ENCODE peak calls at places on chromosomes 1 and 21, in four cellular contexts. X, S, L and Y are unnamed samples.

GRCh38 chr21:32475162-32475812 is 62.8 kb downstream of the EVA1C start:
- DNase-seq in S (peak), L (no peak), X (no peak), Y (peak)

GRCh38 chr1:112887599-112888303 is 68.2 kb downstream of the SLC16A1 start:
- DNase-seq in S (peak), L (peak), X (no peak), Y (peak)

GRCh38 chr1:171310661-171311087 is 3.3 kb upstream of the FMO4 start:
- DNase-seq in S (no peak), X (no peak), L (no peak), Y (no peak)

GRCh38 chr1:168112673-168113305 is 23.9 kb downstream of the GPR161 start:
- DNase-seq in L (no peak), S (peak), X (peak), Y (peak)

GRCh38 chr1:77347646-77348045 is 65.8 kb downstream of the AK5 start:
- DNase-seq in L (no peak), S (peak), X (no peak), Y (peak)

GRCh38 chr21:44427241-44428120 is 27.8 kb upstream of the LRRC3 start:
- DNase-seq in L (peak), S (no peak), X (no peak), Y (no peak)

GRCh38 chr1:30518696-30519095 is 204.7 kb downstream of the MATN1 start:
- DNase-seq in L (peak), X (no peak), S (peak), Y (no peak)

GRCh38 chr21:16084776-16085364 is 355.1 kb downstream of the USP25 start:
- DNase-seq in S (peak), X (no peak), L (peak), Y (peak)

GRCh38 chr1:227733309-227733705 is 1.8 kb downstream of the JMJD4 start:
- DNase-seq in L (no peak), S (no peak), X (no peak), Y (no peak)

GRCh38 chr1:202671388-202671787 is 38.9 kb downstream of the SYT2 start:
- DNase-seq in S (peak), X (no peak), L (no peak), Y (peak)

GRCh38 chr1:61230523-61230922 is 148.2 kb downstream of the NFIA start:
- DNase-seq in L (no peak), X (no peak), S (no peak), Y (no peak)

GRCh38 chr1:233295775-233296322 is 324 bp upstream of the PCNX2 start:
- DNase-seq in S (peak), X (no peak), L (no peak), Y (no peak)

GRCh38 chr1:7387053-7387861 is 383.8 kb upstream of the VAMP3 start:
- DNase-seq in X (no peak), S (no peak), L (peak), Y (no peak)

GRCh38 chr1:1899967-1900327 is 9.1 kb upstream of the GNB1 start:
- DNase-seq in S (no peak), L (no peak), X (no peak), Y (no peak)

GRCh38 chr1:69911301-69911801 is 294.0 kb downstream of the LRRC40 start:
- DNase-seq in S (peak), L (no peak), X (no peak), Y (peak)

GRCh38 chr1:12745992-12746323 is at the start of gene CFAP107:
- DNase-seq in L (no peak), S (peak), X (peak), Y (no peak)

GRCh38 chr1:155277896-155278688 is 829 bp downstream of the HCN3 start:
- DNase-seq in L (no peak), X (peak), S (peak), Y (peak)

GRCh38 chr1:42737257-42737656 is 2.8 kb downstream of the CLDN19 start:
- DNase-seq in L (peak), X (peak), S (no peak), Y (no peak)

GRCh38 chr21:44047996-44048560 is 36.0 kb downstream of the TRAPPC10 start:
- DNase-seq in L (peak), S (no peak), X (no peak), Y (no peak)

GRCh38 chr1:162617513-162617912 is 14.8 kb upstream of the DDR2 start:
- DNase-seq in L (no peak), S (no peak), X (no peak), Y (no peak)

GRCh38 chr1:119680193-119680592 is 31.5 kb upstream of the PHGDH start:
- DNase-seq in S (no peak), X (no peak), L (no peak), Y (no peak)

GRCh38 chr1:156795374-156795733 is 21.3 kb downstream of the SH2D2A start:
- DNase-seq in X (no peak), S (no peak), L (peak), Y (no peak)

GRCh38 chr1:67850611-67851075 is 17.4 kb upstream of the GNG12 start:
- DNase-seq in L (no peak), S (peak), X (no peak), Y (peak)

GRCh38 chr1:155888481-155888880 is 22.7 kb downstream of the RIT1 start:
- DNase-seq in X (no peak), S (no peak), L (no peak), Y (no peak)

GRCh38 chr1:10389271-10389973 is 9.4 kb upstream of the PGD start:
- DNase-seq in X (no peak), L (no peak), S (no peak), Y (no peak)